ENCODE peak calls at places on chromosomes 13 and 19, in four cellular contexts. C is heart right ventricle, F is fibroblast of lung, H is tibial nerve. I is an unnamed sample.

GRCh38 chr19:50718255-50719118 is 1.1 kb downstream of the SHANK1 start:
- DNase-seq in C (no peak), H (no peak), F (no peak), I (no peak)

GRCh38 chr13:102901615-102902305 is 55.9 kb downstream of the ERCC5 start:
- DNase-seq in C (no peak), H (no peak), F (no peak), I (no peak)

GRCh38 chr13:56299650-56300049 is 841.1 kb upstream of the PRR20A start:
- DNase-seq in C (no peak), F (no peak), H (no peak), I (no peak)

GRCh38 chr13:61170791-61171330 is 244.8 kb downstream of the PCDH20 start:
- DNase-seq in H (no peak), F (no peak), C (no peak), I (no peak)

GRCh38 chr19:48635263-48635965 is 1.8 kb downstream of the DBP start:
- DNase-seq in F (no peak), C (peak; percentile 78), H (peak; percentile 70), I (peak; percentile 62)

GRCh38 chr13:109869312-109870237 is 83.2 kb upstream of the IRS2 start:
- DNase-seq in H (peak; percentile 42), F (peak; percentile 63), C (peak; percentile 80), I (no peak)

GRCh38 chr19:3508771-3509535 is 2.8 kb downstream of the FZR1 start:
- DNase-seq in H (no peak), F (no peak), C (no peak), I (no peak)

GRCh38 chr19:16327911-16328823 is 3.5 kb downstream of the KLF2 start:
- DNase-seq in F (peak; percentile 96), C (peak; percentile 78), H (peak; percentile 78), I (peak; percentile 54)

GRCh38 chr19:8085606-8086464 is 33.3 kb downstream of the CCL25 start:
- DNase-seq in C (no peak), H (no peak), F (no peak), I (no peak)

GRCh38 chr19:41612483-41612882 is 14.4 kb downstream of the CEACAM4 start:
- DNase-seq in C (no peak), H (no peak), F (no peak), I (no peak)

GRCh38 chr13:93922063-93922462 is 557.4 kb downstream of the DCT start:
- DNase-seq in C (no peak), H (no peak), F (peak; percentile 12), I (no peak)

GRCh38 chr13:46211116-46211515 is 612 bp upstream of the LRRC63 start:
- DNase-seq in C (no peak), H (no peak), F (no peak), I (no peak)

GRCh38 chr19:45306040-45306439 is 16.6 kb downstream of the CKM start:
- DNase-seq in H (no peak), F (no peak), C (no peak), I (no peak)

GRCh38 chr19:1490311-1491113 is at the start of gene PCSK4:
- DNase-seq in F (peak; percentile 99), H (peak; percentile 98), C (peak; percentile 100), I (peak; percentile 97)

GRCh38 chr13:38674208-38674607 is 12.7 kb upstream of the FREM2 start:
- DNase-seq in F (no peak), C (no peak), H (no peak), I (no peak)

GRCh38 chr13:44732503-44733098 is 156.5 kb upstream of the TSC22D1 start:
- DNase-seq in H (no peak), F (no peak), C (no peak), I (no peak)

GRCh38 chr19:13066231-13066630 is 36.4 kb downstream of the LYL1 start:
- DNase-seq in C (no peak), F (no peak), H (no peak), I (no peak)
- H3K4me1 ChIP-seq in C (peaks cover 100% of the 10 kb centered on the region), F (peaks cover 21% of the 10 kb centered on the region), H (peaks cover 2% of the 10 kb centered on the region), I (no peaks in the 10 kb centered on the region)

GRCh38 chr19:36745870-36746269 is 26.7 kb downstream of the ZNF850 start:
- DNase-seq in H (no peak), C (no peak), F (no peak), I (no peak)

GRCh38 chr19:36748431-36749275 is 24.0 kb downstream of the ZNF850 start:
- DNase-seq in H (no peak), C (no peak), F (no peak), I (no peak)

GRCh38 chr19:36750066-36750691 is 22.4 kb downstream of the ZNF850 start:
- DNase-seq in F (no peak), H (no peak), C (no peak), I (no peak)

DNA sequence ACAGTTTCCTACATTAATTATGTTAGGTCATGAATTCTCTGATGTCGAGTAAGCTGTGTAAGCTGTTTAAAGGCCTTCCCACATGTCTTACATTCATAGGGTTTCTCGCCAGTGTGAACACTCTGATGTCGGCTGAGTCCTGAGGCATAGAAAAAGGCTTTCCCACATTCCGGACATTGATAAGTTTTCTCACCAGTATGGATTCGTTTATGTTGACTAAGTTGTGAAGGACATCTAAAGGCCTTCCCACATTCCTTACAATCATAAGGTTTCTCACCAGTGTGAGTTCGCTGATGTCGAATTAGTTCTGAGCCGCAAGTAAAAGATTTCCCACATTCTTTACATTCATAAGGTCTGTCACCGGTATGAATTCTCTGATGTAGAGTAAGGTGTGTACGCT is 24.9 kb downstream of the ZNF850 start:
- DNase-seq in F (no peak), H (no peak), C (no peak), I (no peak)
- H3K36me3 ChIP-seq in F (peaks cover 3% of the 10 kb centered on the region), H (peaks cover 13% of the 10 kb centered on the region), C (peaks cover 98% of the 10 kb centered on the region), I (peaks cover 25% of the 10 kb centered on the region)

DNA sequence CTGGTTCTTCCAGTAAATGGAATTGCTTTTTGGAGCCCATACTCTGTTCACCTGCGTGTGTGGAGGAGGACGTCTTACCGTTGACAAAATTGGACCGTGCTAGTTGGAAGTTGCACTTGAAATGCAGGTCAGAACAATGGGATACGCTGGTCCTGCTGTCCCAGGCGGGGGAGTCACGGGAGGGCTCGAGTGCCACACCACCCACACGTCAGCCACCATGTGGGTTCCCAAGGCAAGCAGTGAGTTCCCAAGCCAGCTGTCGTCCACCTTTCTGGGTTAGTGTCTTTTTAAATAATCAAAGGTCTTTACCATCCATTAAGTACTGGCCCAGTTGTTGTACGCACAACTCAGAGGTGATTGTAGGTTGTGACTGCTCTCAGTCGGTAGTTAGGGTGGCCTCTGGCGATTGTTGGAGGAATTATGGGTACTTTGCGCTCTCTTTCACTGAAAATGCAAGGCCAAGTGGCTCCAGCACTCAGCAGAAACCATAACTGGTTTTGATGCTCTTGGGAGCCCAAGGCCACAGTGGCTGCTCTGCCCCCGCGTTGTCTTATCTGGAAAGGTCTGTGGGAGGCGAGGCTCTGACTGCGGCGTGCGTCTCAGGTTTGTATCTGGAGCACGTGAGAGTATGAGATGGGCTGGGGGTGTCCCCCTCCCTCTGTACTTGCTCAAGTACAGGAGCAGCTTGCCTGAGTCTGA is 14.2 kb downstream of the ATP11A start:
- DNase-seq in C (peak; percentile 3), H (no peak), F (no peak), I (no peak)
- H3K27ac ChIP-seq in C (peak overlapping the region; percentile 24), H (no peak overlapping the region), F (no peak overlapping the region), I (no peak overlapping the region)

GRCh38 chr19:10290876-10291553 is 1.3 kb downstream of the ICAM5 start:
- DNase-seq in H (no peak), C (no peak), F (peak; percentile 40), I (no peak)

GRCh38 chr19:10289836-10290438 is at the start of gene ICAM5:
- DNase-seq in F (no peak), C (no peak), H (no peak), I (no peak)

GRCh38 chr19:10290439-10290875 is 705 bp downstream of the ICAM5 start:
- DNase-seq in H (no peak), F (no peak), C (no peak), I (no peak)

GRCh38 chr19:10288662-10289166 is 1.0 kb upstream of the ICAM5 start:
- DNase-seq in C (no peak), H (no peak), F (no peak), I (no peak)

GRCh38 chr19:10289167-10289835 is 451 bp upstream of the ICAM5 start:
- DNase-seq in F (peak; percentile 33), C (no peak), H (no peak), I (peak; percentile 47)
- H3K4me1 ChIP-seq in F (peaks cover 10% of the 10 kb centered on the region), C (peaks cover 77% of the 10 kb centered on the region), H (no peaks in the 10 kb centered on the region), I (peaks cover 69% of the 10 kb centered on the region)

DNA sequence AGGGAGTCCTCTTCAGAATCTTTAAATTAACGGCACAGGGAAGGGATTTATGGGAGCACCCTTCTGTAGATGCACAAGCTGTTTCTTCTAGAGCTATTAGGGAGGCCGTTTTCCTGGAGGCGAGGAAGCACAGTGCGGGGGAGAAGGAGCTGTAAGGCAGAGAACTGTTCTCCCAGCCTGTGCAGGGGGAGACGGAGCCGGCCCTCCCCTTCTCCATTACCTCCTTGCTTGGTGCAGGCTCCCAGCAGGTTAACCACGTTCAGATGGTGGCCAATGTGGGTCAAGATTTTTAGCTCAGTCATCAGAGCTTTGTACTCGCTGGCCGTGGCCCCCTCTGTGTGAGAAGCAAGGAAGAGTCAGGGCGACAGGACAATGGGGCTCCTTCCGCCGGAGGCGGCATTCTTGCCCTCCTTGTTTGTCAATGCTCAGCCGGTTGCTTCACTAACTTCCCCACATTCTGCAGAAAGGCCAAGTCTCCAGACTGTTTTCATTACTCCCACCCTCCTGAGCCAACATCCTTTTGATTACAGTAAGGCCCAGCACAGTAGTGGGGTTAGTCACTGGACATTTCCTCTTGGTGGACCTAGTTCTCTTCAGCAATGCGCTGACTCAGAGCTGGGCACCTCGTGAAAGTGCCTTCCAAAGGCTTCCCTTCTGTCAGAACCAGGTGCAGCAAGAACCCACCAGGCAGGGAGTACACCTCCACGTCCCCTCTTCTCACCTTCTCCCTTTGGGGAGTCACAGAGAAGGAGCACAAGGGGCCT is 165.4 kb downstream of the FLT1 start:
- DNase-seq in H (no peak), C (peak; percentile 43), F (peak; percentile 85), I (no peak)
- H3K36me3 ChIP-seq in H (no peaks in the 10 kb centered on the region), C (peaks cover 6% of the 10 kb centered on the region), F (no peaks in the 10 kb centered on the region), I (no peaks in the 10 kb centered on the region)

GRCh38 chr19:19486343-19487076 is 28.8 kb downstream of the TSSK6 start:
- DNase-seq in C (no peak), F (no peak), H (no peak), I (no peak)

GRCh38 chr19:19487077-19488040 is 28.0 kb downstream of the TSSK6 start:
- DNase-seq in C (no peak), F (no peak), H (no peak), I (no peak)

GRCh38 chr19:19488041-19488874 is 27.1 kb downstream of the TSSK6 start:
- DNase-seq in C (peak; percentile 45), F (no peak), H (no peak), I (no peak)

GRCh38 chr19:19485161-19485997 is 30.0 kb downstream of the TSSK6 start:
- DNase-seq in H (no peak), C (peak; percentile 23), F (peak; percentile 60), I (no peak)

DNA sequence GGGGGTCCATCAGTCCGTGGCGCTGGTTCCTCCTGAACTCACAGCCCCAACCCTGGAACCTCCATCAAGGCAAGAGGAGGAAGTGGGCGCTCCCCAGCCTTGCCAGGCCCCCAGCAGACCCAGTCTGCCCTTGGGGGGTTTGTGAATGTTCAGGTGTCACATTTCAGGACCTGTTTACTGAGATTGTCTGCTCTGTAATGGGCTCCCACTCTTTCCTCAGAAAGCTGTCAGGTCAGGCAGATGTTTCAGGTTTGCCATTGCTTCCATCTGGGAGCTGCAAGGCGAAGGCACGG is 29.4 kb downstream of the TSSK6 start:
- DNase-seq in F (no peak), H (no peak), C (no peak), I (no peak)
- H3K27ac ChIP-seq in F (peak overlapping the region; percentile 51), H (no peak overlapping the region), C (no peak overlapping the region), I (peak overlapping the region; percentile 32)

I was measured in effector memory CD4-positive, alpha-beta T cell.